ENCODE peak calls at places on chromosomes 3 and 15, in seven cellular contexts. K is neural progenitor cell, F is esophagus muscularis mucosa, P is aorta, E is IMR-90, Z is cardiac muscle cell, J is H9. H is an unnamed sample. For H3K4me1 and H3K27me3, the result is how much of the 10 kb centered on the place peaks cover.

GRCh38 chr3:95408464-95408862 is 1345.6 kb downstream of the NSUN3 start:
- DNase-seq in K (no peak), F (no peak), P (no peak), E (no peak), Z (no peak), J (peak), H (no peak)

GRCh38 chr3:61894988-61895935 is 333.9 kb downstream of the PTPRG start:
- DNase-seq in K (no peak), F (no peak), P (no peak), E (peak), Z (peak), J (peak), H (peak)

GRCh38 chr3:32495609-32496008 is 7.0 kb downstream of the CMTM6 start:
- DNase-seq in K (no peak), F (no peak), P (no peak), E (no peak), Z (no peak), J (no peak), H (peak)

GRCh38 chr15:83483612-83484011 is 36.5 kb downstream of the SH3GL3 start:
- DNase-seq in K (no peak), F (peak), P (no peak), E (no peak), Z (no peak), J (no peak), H (no peak)

GRCh38 chr3:87771338-87772059 is 287.3 kb downstream of the CGGBP1 start:
- DNase-seq in K (peak), F (no peak), P (no peak), E (peak), Z (peak), J (peak), H (peak)

GRCh38 chr3:129230311-129231019 is 18.9 kb upstream of the COPG1 start:
- DNase-seq in K (no peak), F (no peak), P (peak), E (peak), Z (no peak), J (no peak), H (peak)

GRCh38 chr15:89647191-89647851 is 7.9 kb downstream of the KIF7 start:
- DNase-seq in K (peak), F (no peak), P (peak), E (peak), Z (peak), J (peak), H (no peak)

GRCh38 chr3:59759298-59760169 is 709.7 kb upstream of the CFAP20DC start:
- DNase-seq in K (no peak), F (no peak), P (no peak), E (no peak), Z (no peak), J (no peak), H (no peak)

GRCh38 chr15:70195808-70196304 is 98.1 kb upstream of the TLE3 start:
- DNase-seq in K (no peak), F (no peak), P (peak), E (peak), Z (no peak), J (no peak), H (peak)

GRCh38 chr3:89098964-89099585 is 8.3 kb upstream of the EPHA3 start:
- DNase-seq in K (peak), F (no peak), P (no peak), E (peak), Z (peak), J (peak), H (no peak)

GRCh38 chr15:33852570-33852969 is 115.7 kb upstream of the CHRM5 start:
- DNase-seq in K (no peak), F (no peak), P (no peak), E (peak), Z (no peak), J (no peak), H (peak)

GRCh38 chr15:91561371-91562100 is 292.0 kb upstream of the SLCO3A1 start:
- DNase-seq in K (peak), F (no peak), P (no peak), E (peak), Z (no peak), J (no peak), H (peak)

GRCh38 chr15:66472176-66472999 is 25.2 kb downstream of the SNAPC5 start:
- DNase-seq in K (no peak), F (no peak), P (no peak), E (peak), Z (peak), J (no peak), H (no peak)

GRCh38 chr3:11553436-11554235 is 90.1 kb downstream of the VGLL4 start:
- DNase-seq in K (no peak), F (no peak), P (peak), E (peak), Z (no peak), J (no peak), H (no peak)

GRCh38 chr15:85542895-85543331 is 162.5 kb downstream of the AKAP13 start:
- DNase-seq in K (no peak), F (no peak), P (no peak), E (peak), Z (no peak), J (no peak), H (no peak)

GRCh38 chr15:51025454-51025846 is 69.3 kb downstream of the TNFAIP8L3 start:
- DNase-seq in K (no peak), F (no peak), P (no peak), E (no peak), Z (no peak), J (no peak), H (peak)

GRCh38 chr3:58045084-58045483 is 36.9 kb downstream of the FLNB start:
- DNase-seq in K (no peak), F (no peak), P (no peak), E (no peak), Z (no peak), J (no peak), H (no peak)

GRCh38 chr3:194387926-194388418 is 11.1 kb downstream of the GP5 start:
- DNase-seq in K (no peak), F (peak), P (no peak), E (no peak), Z (no peak), J (no peak), H (no peak)

GRCh38 chr3:188123170-188123920 is 30.6 kb upstream of the LPP start:
- DNase-seq in K (no peak), F (no peak), P (no peak), E (peak), Z (no peak), J (no peak), H (peak)

GRCh38 chr3:169634618-169635236 is 28.8 kb downstream of the MECOM start:
- DNase-seq in K (no peak), F (no peak), P (no peak), E (no peak), Z (no peak), J (no peak), H (no peak)

GRCh38 chr3:147977001-147977400 is 567.8 kb downstream of the ZIC1 start:
- DNase-seq in K (no peak), F (no peak), P (no peak), E (no peak), Z (no peak), J (no peak), H (no peak)

GRCh38 chr3:140223631-140224030 is 288.6 kb downstream of the CLSTN2 start:
- DNase-seq in K (no peak), F (no peak), P (no peak), E (no peak), Z (no peak), J (no peak), H (peak)

GRCh38 chr15:76324066-76324465 is 12.5 kb upstream of the ISL2 start:
- DNase-seq in K (no peak), F (no peak), P (no peak), E (no peak), Z (no peak), J (no peak), H (no peak)

GRCh38 chr3:193948459-193948858 is 187.5 kb upstream of the HES1 start:
- DNase-seq in K (no peak), F (no peak), P (no peak), E (no peak), Z (no peak), J (no peak), H (no peak)

GRCh38 chr3:74534611-74535010 is 79.8 kb downstream of the CNTN3 start:
- DNase-seq in K (no peak), F (no peak), P (no peak), E (no peak), Z (no peak), J (no peak), H (no peak)

GRCh38 chr15:67097893-67098740 is 32.7 kb downstream of the SMAD3 start:
- DNase-seq in K (no peak), F (no peak), P (peak), E (peak), Z (no peak), J (no peak), H (no peak)

GRCh38 chr15:57751177-57751800 is 44.8 kb downstream of the POLR2M start:
- DNase-seq in K (peak), F (no peak), P (no peak), E (peak), Z (peak), J (no peak), H (peak)

GRCh38 chr3:30681276-30682211 is 75.1 kb downstream of the TGFBR2 start:
- DNase-seq in K (peak), F (no peak), P (peak), E (peak), Z (no peak), J (no peak), H (peak)

GRCh38 chr3:50008931-50009330 is 69.0 kb downstream of the RBM6 start:
- DNase-seq in K (no peak), F (no peak), P (no peak), E (peak), Z (no peak), J (no peak), H (peak)

GRCh38 chr3:197718904-197719303 is 17.8 kb downstream of the RUBCN start:
- DNase-seq in K (no peak), F (no peak), P (no peak), E (peak), Z (no peak), J (no peak), H (peak)

GRCh38 chr15:92304239-92304975 is 89.3 kb upstream of the ST8SIA2 start:
- DNase-seq in K (no peak), F (no peak), P (no peak), E (no peak), Z (peak), J (no peak), H (no peak)

GRCh38 chr3:64900220-64900619 is 212.4 kb upstream of the ADAMTS9 start:
- DNase-seq in K (no peak), F (peak), P (no peak), E (no peak), Z (peak), J (no peak), H (no peak)

DNA sequence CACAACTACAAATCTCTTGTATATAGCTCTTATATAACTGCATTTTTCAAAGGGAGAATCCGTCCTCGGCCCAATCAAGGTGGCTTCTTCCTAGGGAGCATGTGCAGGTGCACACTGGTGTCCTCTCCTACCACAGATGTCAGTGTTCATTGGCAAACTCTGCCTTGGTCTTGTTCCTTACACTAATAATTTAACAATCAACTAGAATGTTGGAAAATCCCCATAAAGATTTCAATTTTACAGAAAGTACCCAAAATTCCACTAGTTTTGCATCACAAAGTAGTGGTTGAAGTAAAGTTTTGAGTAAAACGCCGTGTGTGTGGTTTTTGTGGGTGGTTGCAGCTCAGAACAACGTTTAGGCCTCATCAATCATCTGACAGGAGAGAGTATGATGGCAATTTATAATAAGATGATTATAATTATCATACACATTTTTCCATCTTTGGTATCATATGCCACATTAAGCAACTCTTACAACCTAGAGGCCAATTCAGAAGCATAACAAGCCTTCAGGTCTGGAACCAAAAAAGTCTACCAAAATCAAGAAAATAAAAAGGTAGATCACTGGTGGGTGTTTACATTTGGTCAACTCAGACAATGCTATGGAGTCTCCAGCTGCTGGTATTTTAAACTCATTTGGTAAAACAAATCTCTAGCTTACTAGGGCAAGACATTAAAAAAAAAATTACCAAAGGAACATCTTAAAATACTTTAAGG is 128.9 kb upstream of the BHLHE40 start:
- DNase-seq in K (no peak), F (no peak), P (no peak), E (no peak), Z (no peak), J (no peak), H (no peak)
- H3K4me1 ChIP-seq in K (under half), F (under half), P (under half), E (under half), Z (under half), J (under half), H (under half)

GRCh38 chr15:28100516-28101195 is 1.5 kb upstream of the OCA2 start:
- DNase-seq in K (no peak), F (no peak), P (peak), E (no peak), Z (no peak), J (peak), H (no peak)
- H3K27me3 ChIP-seq in K (half or more), F (under half), P (under half), E (half or more), Z (half or more), J (under half), H (under half)

GRCh38 chr3:160374925-160375324 is 24.1 kb downstream of the IFT80 start:
- DNase-seq in K (no peak), F (no peak), P (no peak), E (no peak), Z (no peak), J (no peak), H (no peak)
- H3K4me1 ChIP-seq in K (under half), F (under half), P (under half), E (under half), Z (under half), J (under half), H (under half)

GRCh38 chr15:41499109-41499851 is 5.6 kb downstream of the ITPKA start:
- DNase-seq in K (no peak), F (no peak), P (no peak), E (no peak), Z (no peak), J (no peak), H (no peak)
- H3K27me3 ChIP-seq in K (half or more), F (under half), P (under half), E (under half), Z (half or more), J (half or more), H (half or more)

DNA sequence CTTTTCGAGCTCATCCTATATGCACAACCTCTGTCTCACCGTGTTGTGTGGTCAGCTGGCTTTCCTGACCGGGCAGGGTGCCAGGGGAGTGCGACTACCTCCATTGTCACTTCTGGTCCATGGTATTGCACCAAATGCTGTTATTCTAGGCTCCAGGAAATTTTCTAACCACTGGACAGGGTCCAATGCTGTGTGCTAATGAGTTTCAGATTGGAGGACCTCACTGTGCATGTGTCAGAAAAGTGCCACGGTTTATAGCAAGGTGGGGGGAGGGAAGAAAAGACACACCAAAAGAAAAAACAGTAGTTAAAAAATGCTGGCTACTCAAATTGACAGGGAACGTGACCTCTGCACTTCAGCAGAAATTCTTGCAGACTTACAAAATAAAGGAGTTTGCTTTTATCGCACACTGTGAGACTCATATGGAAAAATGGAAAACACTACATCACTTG is 480.1 kb downstream of the FOXP1 start:
- DNase-seq in K (no peak), F (no peak), P (peak), E (peak), Z (no peak), J (no peak), H (no peak)
- H3K4me1 ChIP-seq in K (under half), F (half or more), P (under half), E (under half), Z (under half), J (under half), H (under half)

DNA sequence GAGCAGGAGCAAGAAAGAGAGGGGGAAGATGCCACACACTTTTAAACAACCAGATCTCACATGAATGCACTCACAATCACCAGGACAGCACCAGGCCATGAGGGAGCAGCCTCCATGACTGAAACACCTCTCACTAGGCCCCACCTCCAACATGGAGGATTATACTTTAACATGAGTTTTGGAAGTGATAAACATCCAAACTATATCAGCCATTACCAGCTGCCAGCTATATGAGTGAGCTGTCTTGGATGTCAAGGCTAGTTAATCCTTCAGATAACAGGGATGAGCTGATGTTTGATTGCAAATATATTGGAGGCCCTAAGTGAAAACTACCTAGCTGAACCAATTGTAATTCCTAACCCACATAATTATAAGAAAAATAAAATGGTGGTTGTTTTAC is 108.4 kb upstream of the DCBLD2 start:
- DNase-seq in K (no peak), F (no peak), P (no peak), E (no peak), Z (no peak), J (no peak), H (no peak)
- H3K27me3 ChIP-seq in K (under half), F (under half), P (under half), E (under half), Z (under half), J (under half), H (under half)

GRCh38 chr3:15288331-15288726 is 44.1 kb downstream of the SH3BP5 start:
- DNase-seq in K (no peak), F (no peak), P (no peak), E (no peak), Z (no peak), J (no peak), H (no peak)
- H3K4me1 ChIP-seq in K (under half), F (under half), P (under half), E (under half), Z (under half), J (under half), H (under half)

GRCh38 chr15:74132681-74133070 is 2.3 kb downstream of the ISLR2 start:
- DNase-seq in K (peak), F (no peak), P (no peak), E (peak), Z (no peak), J (peak), H (peak)

GRCh38 chr15:74135041-74135565 is 4.7 kb downstream of the ISLR2 start:
- DNase-seq in K (no peak), F (no peak), P (no peak), E (no peak), Z (no peak), J (no peak), H (no peak)

GRCh38 chr15:74133703-74134386 is 3.5 kb downstream of the ISLR2 start:
- DNase-seq in K (peak), F (no peak), P (no peak), E (no peak), Z (peak), J (no peak), H (no peak)

GRCh38 chr15:74133071-74133702 is 2.8 kb downstream of the ISLR2 start:
- DNase-seq in K (peak), F (no peak), P (no peak), E (no peak), Z (peak), J (peak), H (peak)

DNA sequence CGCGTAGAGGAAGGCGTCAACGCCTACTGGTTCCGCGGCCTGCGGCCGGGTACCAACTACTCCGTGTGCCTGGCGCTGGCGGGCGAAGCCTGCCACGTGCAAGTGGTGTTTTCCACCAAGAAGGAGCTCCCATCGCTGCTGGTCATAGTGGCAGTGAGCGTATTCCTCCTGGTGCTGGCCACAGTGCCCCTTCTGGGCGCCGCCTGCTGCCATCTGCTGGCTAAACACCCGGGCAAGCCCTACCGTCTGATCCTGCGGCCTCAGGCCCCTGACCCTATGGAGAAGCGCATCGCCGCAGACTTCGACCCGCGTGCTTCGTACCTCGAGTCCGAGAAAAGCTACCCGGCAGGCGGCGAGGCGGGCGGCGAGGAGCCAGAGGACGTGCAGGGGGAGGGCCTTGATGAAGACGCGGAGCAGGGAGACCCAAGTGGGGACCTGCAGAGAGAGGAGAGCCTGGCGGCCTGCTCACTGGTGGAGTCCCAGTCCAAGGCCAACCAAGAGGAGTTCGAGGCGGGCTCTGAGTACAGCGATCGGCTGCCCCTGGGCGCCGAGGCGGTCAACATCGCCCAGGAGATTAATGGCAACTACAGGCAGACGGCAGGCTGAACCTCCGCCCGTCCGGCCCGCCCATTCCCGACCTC is 4.1 kb downstream of the ISLR2 start:
- DNase-seq in K (peak), F (no peak), P (peak), E (peak), Z (peak), J (peak), H (peak)
- H3K27me3 ChIP-seq in K (half or more), F (half or more), P (under half), E (half or more), Z (half or more), J (half or more), H (half or more)